ENCODE peak calls at places on chromosome 1, in nine cellular contexts. P is AG04449, E is foreskin fibroblast, G is stomach, S is astrocyte of the spinal cord, Z is neural progenitor cell, F is brain microvascular endothelial cell, H is keratinocyte, K is fibroblast of lung. J is an unnamed sample.

GRCh38 chr1:73674945-73675561 is 522.9 kb downstream of the LRRIQ3 start:
- DNase-seq in P (no peak), H (no peak), G (no peak), E (no peak), K (peak), Z (peak), F (no peak), S (peak), J (no peak)

GRCh38 chr1:161730050-161730564 is 8.8 kb downstream of the FCRLB start:
- DNase-seq in S (peak), H (no peak), G (no peak), F (peak), E (peak), P (no peak), Z (no peak), K (peak), J (no peak)

GRCh38 chr1:39751595-39751994 is 12.9 kb downstream of the PPIE start:
- DNase-seq in Z (no peak), H (no peak), K (no peak), F (no peak), S (no peak), E (no peak), P (no peak), G (no peak), J (peak)

GRCh38 chr1:7171574-7171973 is 386.3 kb downstream of the CAMTA1 start:
- DNase-seq in H (no peak), S (no peak), E (no peak), K (no peak), G (no peak), F (no peak), Z (no peak), P (no peak), J (no peak)

GRCh38 chr1:114453361-114453784 is 57.6 kb downstream of the TRIM33 start:
- DNase-seq in F (no peak), K (no peak), S (no peak), G (no peak), P (no peak), E (no peak), Z (no peak), H (no peak), J (no peak)

GRCh38 chr1:234621657-234622335 is 11.8 kb upstream of the IRF2BP2 start:
- DNase-seq in Z (no peak), S (peak), K (peak), H (no peak), F (peak), G (no peak), E (no peak), P (no peak), J (no peak)

GRCh38 chr1:18320051-18320450 is 160.7 kb upstream of the KLHDC7A start:
- DNase-seq in P (no peak), K (no peak), F (no peak), E (no peak), G (peak), H (no peak), Z (no peak), S (no peak), J (no peak)

GRCh38 chr1:110875216-110875731 is 2.3 kb downstream of the CD53 start:
- DNase-seq in G (peak), H (no peak), K (no peak), F (no peak), S (no peak), Z (no peak), E (no peak), P (no peak), J (no peak)

GRCh38 chr1:187079330-187079729 is 250.6 kb downstream of the PLA2G4A start:
- DNase-seq in P (no peak), S (no peak), K (no peak), F (no peak), G (no peak), H (no peak), E (no peak), Z (no peak), J (no peak)

GRCh38 chr1:73778511-73778910 is 419.5 kb downstream of the LRRIQ3 start:
- DNase-seq in S (no peak), F (no peak), P (no peak), H (no peak), Z (no peak), K (no peak), G (no peak), E (no peak), J (no peak)

GRCh38 chr1:183548136-183548535 is 42.1 kb downstream of the NCF2 start:
- DNase-seq in Z (peak), G (no peak), K (no peak), F (no peak), H (no peak), S (no peak), E (no peak), P (no peak), J (no peak)

GRCh38 chr1:24387636-24388035 is 25.9 kb downstream of the STPG1 start:
- DNase-seq in S (no peak), E (no peak), H (no peak), F (no peak), G (no peak), P (no peak), Z (no peak), K (no peak), J (no peak)

GRCh38 chr1:2321258-2321657 is 70.1 kb downstream of the MORN1 start:
- DNase-seq in Z (no peak), S (no peak), H (no peak), G (no peak), E (no peak), P (no peak), F (no peak), K (no peak), J (no peak)

GRCh38 chr1:150968491-150968890 is 6.1 kb downstream of the CERS2 start:
- DNase-seq in S (no peak), H (no peak), K (no peak), G (no peak), Z (no peak), E (no peak), P (no peak), F (no peak), J (no peak)

GRCh38 chr1:214912127-214912526 is 170.4 kb upstream of the KCNK2 start:
- DNase-seq in K (peak), F (no peak), G (no peak), Z (no peak), H (no peak), P (no peak), S (no peak), E (no peak), J (no peak)

DNA sequence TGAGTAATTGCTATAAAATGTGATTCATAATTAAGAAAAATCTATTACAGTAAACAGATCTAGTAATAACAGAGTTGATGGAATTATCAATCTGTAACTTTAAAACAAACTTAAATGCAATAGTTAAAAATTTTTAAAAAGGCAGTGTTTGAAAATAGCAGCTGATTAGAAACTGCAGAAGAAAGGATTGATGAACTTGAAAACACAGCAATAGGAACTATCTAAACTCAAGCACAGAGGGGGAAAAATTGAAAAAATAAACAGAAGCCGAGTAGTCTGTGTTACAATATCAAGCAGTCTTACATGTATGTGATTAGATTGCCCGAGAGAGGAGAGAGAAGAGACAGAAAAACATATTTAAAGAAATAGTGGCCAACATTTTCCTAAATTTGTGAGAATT is 569.0 kb upstream of the B3GALT2 start:
- DNase-seq in Z (no peak), F (no peak), E (no peak), P (no peak), H (no peak), S (no peak), K (no peak), G (no peak), J (no peak)
- TF ChIP-seq CTCF in Z (no peak), F (no peak), E (no peak), P (no peak), H (no peak), S (no peak), K (no peak), G (no peak), J (no peak)

GRCh38 chr1:149886396-149887195 is 12.8 kb upstream of the BOLA1 start:
- DNase-seq in F (peak), K (peak), G (peak), P (peak), S (peak), Z (peak), E (peak), H (peak), J (peak)

GRCh38 chr1:149887456-149888159 is 11.8 kb upstream of the BOLA1 start:
- DNase-seq in Z (peak), G (peak), P (peak), F (peak), H (peak), E (peak), S (peak), K (peak), J (peak)

GRCh38 chr1:149884433-149885363 is 14.7 kb upstream of the BOLA1 start:
- DNase-seq in G (no peak), Z (peak), F (peak), S (peak), E (no peak), H (no peak), P (no peak), K (peak), J (no peak)

GRCh38 chr1:149883598-149884247 is 15.6 kb upstream of the BOLA1 start:
- DNase-seq in F (no peak), E (no peak), Z (no peak), P (no peak), K (no peak), S (no peak), G (no peak), H (no peak), J (peak)

GRCh38 chr1:149885364-149886111 is 13.8 kb upstream of the BOLA1 start:
- DNase-seq in E (peak), G (peak), F (peak), Z (peak), P (no peak), S (peak), K (peak), H (no peak), J (peak)
- TF ChIP-seq CTCF in E (no peak), G (no peak), F (peak), Z (no peak), P (no peak), S (no peak), K (no peak), H (no peak), J (peak)

DNA sequence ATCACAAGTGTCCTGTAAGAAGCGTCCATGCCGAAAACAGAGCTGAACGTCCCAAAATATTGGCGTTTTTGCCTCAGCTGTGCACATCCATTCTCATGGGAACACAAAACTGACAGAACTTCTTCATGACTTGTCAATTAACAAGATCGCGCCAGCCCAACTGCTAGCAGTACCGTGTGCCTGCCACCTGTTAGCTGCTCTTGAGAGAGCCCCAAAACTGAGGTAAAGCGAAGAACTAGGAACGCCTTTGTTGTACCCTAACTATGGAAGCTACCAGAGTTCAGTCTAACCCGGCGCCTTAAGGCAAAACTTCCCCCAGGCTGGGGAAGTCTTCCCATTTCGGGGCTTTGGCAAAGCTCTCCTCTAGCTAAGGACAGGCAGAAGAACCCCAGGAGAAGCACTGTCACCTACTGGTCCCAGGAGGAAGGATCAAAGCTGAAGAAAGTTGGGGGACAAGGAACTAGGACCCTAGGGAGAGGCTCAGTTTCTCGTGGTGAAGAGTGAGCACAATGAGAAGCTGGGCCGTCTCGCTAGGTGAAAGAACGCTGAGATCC is 719 bp downstream of the EYA3 start:
- DNase-seq in G (no peak), S (no peak), E (no peak), F (no peak), P (no peak), H (no peak), K (no peak), Z (peak), J (no peak)
- TF ChIP-seq CTCF in G (no peak), S (peak), E (peak), F (peak), P (no peak), H (peak), K (no peak), Z (no peak), J (no peak)

DNA sequence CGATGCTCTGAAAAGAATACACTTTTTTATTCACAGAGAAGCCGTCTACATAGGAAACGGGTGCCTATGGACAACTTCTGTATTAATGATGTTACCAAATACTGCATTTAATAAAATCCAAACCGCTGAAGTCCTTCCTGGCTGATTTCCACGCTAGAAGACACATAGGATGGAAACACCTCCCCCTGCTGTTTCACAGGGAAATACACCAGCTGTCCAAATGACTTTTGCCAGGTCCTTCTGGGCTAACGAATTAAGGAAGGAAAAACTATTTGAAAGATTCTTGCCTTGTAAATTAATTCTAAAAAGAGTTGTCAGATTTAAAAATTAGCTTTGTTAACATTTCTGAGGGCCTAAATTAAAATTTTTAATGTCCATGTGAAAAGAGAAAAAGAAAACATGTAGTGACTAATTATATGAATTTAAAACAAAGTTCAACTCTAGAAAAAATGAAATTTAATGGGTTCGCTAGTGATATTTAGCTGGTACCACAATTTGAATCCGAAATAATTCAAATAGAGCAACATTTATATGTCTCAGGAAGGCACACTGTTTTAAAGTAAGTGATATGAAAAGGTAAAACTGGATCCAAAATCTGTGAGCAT is 146.0 kb downstream of the RERE start:
- DNase-seq in F (peak), E (peak), Z (peak), H (no peak), P (no peak), K (peak), S (peak), G (no peak), J (no peak)
- TF ChIP-seq CTCF in F (peak), E (peak), Z (peak), H (peak), P (peak), K (peak), S (peak), G (peak), J (peak)

DNA sequence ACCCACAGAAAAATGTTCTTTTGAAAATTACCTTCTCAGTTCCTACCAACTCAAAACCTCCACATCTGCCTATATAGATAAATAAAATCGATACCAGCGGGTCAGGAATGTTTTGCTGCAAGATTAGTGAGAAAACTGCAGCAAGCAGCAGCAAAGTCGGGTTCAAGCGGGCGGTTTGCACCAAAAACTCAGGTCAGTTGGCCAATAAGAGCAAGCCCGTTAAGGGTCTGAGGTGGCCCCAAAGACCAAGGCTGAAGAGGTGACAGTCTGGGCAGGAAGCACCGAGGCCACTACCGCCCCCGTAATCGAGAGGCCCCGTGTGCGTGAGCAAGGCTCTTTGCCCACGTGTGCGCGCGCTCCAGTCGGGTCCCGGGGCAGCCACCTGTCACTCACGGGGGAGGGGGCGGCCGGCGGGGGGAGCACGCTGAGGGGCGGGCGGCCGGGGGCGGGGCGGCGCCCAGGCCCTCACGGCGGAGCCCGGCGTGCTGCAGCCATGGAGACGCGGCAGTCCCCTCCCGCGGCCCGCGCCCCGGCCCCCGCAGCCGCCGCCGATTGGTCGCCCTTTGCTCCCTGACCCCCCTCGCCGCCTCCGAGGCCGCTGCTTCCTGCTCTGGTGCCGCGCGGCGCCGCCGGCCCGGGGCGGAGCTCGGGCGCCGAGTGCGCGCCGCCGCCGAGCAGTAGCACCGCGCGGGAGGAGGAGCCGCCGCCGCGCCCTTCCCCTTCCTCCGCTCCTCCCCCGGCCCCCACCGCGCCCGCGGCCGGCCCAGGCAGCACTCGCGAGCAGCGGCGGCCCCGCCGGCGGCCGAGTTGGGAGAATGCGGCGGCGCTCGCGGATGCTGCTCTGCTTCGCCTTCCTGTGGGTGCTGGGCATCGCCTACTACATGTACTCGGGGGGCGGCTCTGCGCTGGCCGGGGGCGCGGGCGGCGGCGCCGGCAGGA is at the start of gene GALNT2:
- DNase-seq in S (peak), E (peak), P (no peak), K (peak), Z (peak), H (no peak), G (peak), F (peak), J (peak)
- TF ChIP-seq CTCF in S (no peak), E (no peak), P (no peak), K (no peak), Z (no peak), H (no peak), G (no peak), F (no peak), J (no peak)

GRCh38 chr1:37473431-37474050 is 839 bp upstream of the ZC3H12A start:
- DNase-seq in Z (no peak), H (no peak), P (no peak), F (no peak), K (peak), S (peak), E (no peak), G (no peak), J (no peak)
- TF ChIP-seq CTCF in Z (no peak), H (no peak), P (no peak), F (peak), K (no peak), S (no peak), E (no peak), G (no peak), J (no peak)

GRCh38 chr1:30380625-30380984 is 342.8 kb downstream of the MATN1 start:
- DNase-seq in Z (no peak), S (no peak), E (no peak), P (no peak), H (no peak), G (no peak), K (no peak), F (no peak), J (no peak)
- TF ChIP-seq CTCF in Z (no peak), S (no peak), E (no peak), P (no peak), H (no peak), G (no peak), K (no peak), F (no peak), J (peak)

GRCh38 chr1:13748610-13749505 is 48.9 kb downstream of the PRDM2 start:
- DNase-seq in H (peak), F (peak), P (peak), K (peak), Z (peak), E (peak), G (peak), S (peak), J (peak)
- TF ChIP-seq CTCF in H (peak), F (no peak), P (no peak), K (no peak), Z (peak), E (no peak), G (no peak), S (no peak), J (peak)

GRCh38 chr1:35560256-35561225 is 2.9 kb downstream of the NCDN start:
- DNase-seq in G (peak), K (no peak), E (no peak), F (no peak), H (no peak), Z (no peak), S (no peak), P (no peak), J (no peak)

GRCh38 chr1:35557118-35557610 is at the start of gene KIAA0319L:
- DNase-seq in G (peak), Z (peak), F (no peak), E (no peak), K (no peak), P (no peak), S (no peak), H (no peak), J (no peak)

GRCh38 chr1:35557611-35558373 is at the start of gene NCDN:
- DNase-seq in G (peak), P (peak), H (peak), S (peak), E (peak), F (peak), Z (peak), K (peak), J (peak)

GRCh38 chr1:35559317-35559944 is 1.8 kb downstream of the NCDN start:
- DNase-seq in K (no peak), E (no peak), Z (no peak), S (no peak), H (no peak), P (no peak), G (no peak), F (no peak), J (no peak)

GRCh38 chr1:35558374-35559316 is 1.0 kb downstream of the NCDN start:
- DNase-seq in E (no peak), Z (peak), F (no peak), S (no peak), P (no peak), H (no peak), K (no peak), G (no peak), J (no peak)
- TF ChIP-seq CTCF in E (no peak), Z (no peak), F (no peak), S (peak), P (peak), H (peak), K (no peak), G (no peak), J (no peak)